ENCODE peak calls at places on chromosomes 12 and 14, in five cellular contexts. One of them, this sample, is unnamed.

GRCh38 chr12:123140675-123141614 is 9.9 kb downstream of the PITPNM2 start:
- DNase-seq in mesothelial cell of epicardium: no peak
- DNase-seq in tibial artery: no peak
- DNase-seq in RWPE1: no peak
- DNase-seq in neural progenitor cell: no peak
- DNase-seq in this sample: no peak

GRCh38 chr14:54106802-54107377 is 150.3 kb upstream of the BMP4 start:
- DNase-seq in mesothelial cell of epicardium: no peak
- DNase-seq in tibial artery: no peak
- DNase-seq in RWPE1: peak; percentile 55
- DNase-seq in neural progenitor cell: peak; percentile 24
- DNase-seq in this sample: no peak

GRCh38 chr12:31011336-31011735 is 62.3 kb upstream of the DDX11 start:
- DNase-seq in mesothelial cell of epicardium: no peak
- DNase-seq in tibial artery: no peak
- DNase-seq in RWPE1: no peak
- DNase-seq in neural progenitor cell: no peak
- DNase-seq in this sample: no peak

GRCh38 chr12:107125833-107126232 is 32.5 kb upstream of the CRY1 start:
- DNase-seq in mesothelial cell of epicardium: no peak
- DNase-seq in tibial artery: no peak
- DNase-seq in RWPE1: no peak
- DNase-seq in neural progenitor cell: no peak
- DNase-seq in this sample: no peak

GRCh38 chr14:51609251-51609986 is 42.3 kb upstream of the FRMD6 start:
- DNase-seq in mesothelial cell of epicardium: no peak
- DNase-seq in tibial artery: no peak
- DNase-seq in RWPE1: no peak
- DNase-seq in neural progenitor cell: no peak
- DNase-seq in this sample: no peak

GRCh38 chr12:92412931-92413685 is 267.5 kb upstream of the BTG1 start:
- DNase-seq in mesothelial cell of epicardium: no peak
- DNase-seq in tibial artery: no peak
- DNase-seq in RWPE1: no peak
- DNase-seq in neural progenitor cell: no peak
- DNase-seq in this sample: no peak

GRCh38 chr12:3202734-3203446 is 125.7 kb downstream of the TSPAN9 start:
- DNase-seq in mesothelial cell of epicardium: no peak
- DNase-seq in tibial artery: peak; percentile 53
- DNase-seq in RWPE1: peak; percentile 70
- DNase-seq in neural progenitor cell: peak; percentile 76
- DNase-seq in this sample: no peak

GRCh38 chr14:78091361-78091760 is 78.8 kb upstream of the NRXN3 start:
- DNase-seq in mesothelial cell of epicardium: no peak
- DNase-seq in tibial artery: no peak
- DNase-seq in RWPE1: no peak
- DNase-seq in neural progenitor cell: no peak
- DNase-seq in this sample: no peak

GRCh38 chr14:99736600-99737371 is 52.7 kb downstream of the CYP46A1 start:
- DNase-seq in mesothelial cell of epicardium: peak; percentile 1
- DNase-seq in tibial artery: no peak
- DNase-seq in RWPE1: no peak
- DNase-seq in neural progenitor cell: no peak
- DNase-seq in this sample: no peak

GRCh38 chr12:92041742-92042141 is 103.9 kb downstream of the BTG1 start:
- DNase-seq in mesothelial cell of epicardium: no peak
- DNase-seq in tibial artery: no peak
- DNase-seq in RWPE1: peak; percentile 34
- DNase-seq in neural progenitor cell: no peak
- DNase-seq in this sample: no peak

GRCh38 chr14:104116544-104117340 is 21.6 kb upstream of the KIF26A start:
- DNase-seq in mesothelial cell of epicardium: peak; percentile 45
- DNase-seq in tibial artery: no peak
- DNase-seq in RWPE1: peak; percentile 77
- DNase-seq in neural progenitor cell: peak; percentile 64
- DNase-seq in this sample: no peak

DNA sequence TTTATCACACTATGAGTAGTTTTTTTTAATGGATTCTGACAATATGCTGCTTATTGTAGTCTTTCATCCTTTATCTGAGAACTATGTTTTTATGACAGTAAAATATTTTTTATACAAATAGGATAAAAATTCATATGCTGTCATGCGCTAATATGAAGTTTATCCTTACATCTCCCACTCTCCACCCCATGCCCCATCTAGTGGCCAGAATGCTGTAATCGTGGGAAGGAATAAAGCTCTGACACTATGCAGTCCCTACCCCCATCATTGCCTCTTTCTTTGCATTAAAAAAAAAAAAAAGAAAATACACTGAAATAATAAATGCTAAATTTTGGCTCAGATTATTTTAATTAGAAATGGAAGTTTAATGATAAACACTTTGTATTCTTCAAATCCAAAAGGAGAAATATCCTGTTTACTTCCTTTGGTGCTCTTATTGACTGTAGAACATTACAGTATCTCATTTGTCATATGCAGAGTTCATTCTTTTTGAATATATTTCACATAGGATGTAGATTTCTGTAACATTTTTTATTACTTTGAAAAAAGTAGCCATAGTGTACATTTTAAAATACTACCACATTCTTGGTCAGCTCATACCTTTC is 145.9 kb upstream of the SLCO1C1 start:
- DNase-seq in mesothelial cell of epicardium: no peak
- DNase-seq in tibial artery: peak; percentile 41
- DNase-seq in RWPE1: peak; percentile 1
- DNase-seq in neural progenitor cell: peak; percentile 21
- DNase-seq in this sample: no peak
- TF ChIP-seq CTCF in mesothelial cell of epicardium: peak; percentile 46
- TF ChIP-seq CTCF in tibial artery: peak; percentile 55
- TF ChIP-seq CTCF in RWPE1: no peak
- TF ChIP-seq CTCF in neural progenitor cell: peak; percentile 68
- TF ChIP-seq CTCF in this sample: peak; percentile 77

DNA sequence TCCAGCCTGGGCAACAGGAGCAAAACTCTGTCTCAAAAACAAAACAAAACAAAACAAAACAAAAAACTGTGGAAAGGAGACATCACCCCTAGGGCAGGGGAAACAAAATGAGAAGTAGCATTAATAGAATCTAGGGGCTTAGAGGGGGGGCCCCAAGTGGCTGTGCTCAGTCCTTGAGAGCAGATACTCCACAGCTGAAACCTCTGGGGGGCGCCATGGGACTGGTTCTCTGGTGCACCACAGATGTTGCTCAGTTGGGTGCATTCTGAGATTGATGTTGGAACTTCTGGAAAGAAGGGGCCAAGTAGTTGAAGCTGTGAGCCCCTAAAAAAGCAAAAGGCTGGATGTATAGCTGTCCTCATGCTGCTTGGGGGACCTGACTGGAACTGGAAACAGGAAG is 11.8 kb upstream of the SYNE2 start:
- DNase-seq in mesothelial cell of epicardium: no peak
- DNase-seq in tibial artery: no peak
- DNase-seq in RWPE1: no peak
- DNase-seq in neural progenitor cell: peak; percentile 23
- DNase-seq in this sample: no peak
- TF ChIP-seq CTCF in mesothelial cell of epicardium: no peak
- TF ChIP-seq CTCF in tibial artery: no peak
- TF ChIP-seq CTCF in RWPE1: no peak
- TF ChIP-seq CTCF in neural progenitor cell: peak; percentile 17
- TF ChIP-seq CTCF in this sample: no peak

DNA sequence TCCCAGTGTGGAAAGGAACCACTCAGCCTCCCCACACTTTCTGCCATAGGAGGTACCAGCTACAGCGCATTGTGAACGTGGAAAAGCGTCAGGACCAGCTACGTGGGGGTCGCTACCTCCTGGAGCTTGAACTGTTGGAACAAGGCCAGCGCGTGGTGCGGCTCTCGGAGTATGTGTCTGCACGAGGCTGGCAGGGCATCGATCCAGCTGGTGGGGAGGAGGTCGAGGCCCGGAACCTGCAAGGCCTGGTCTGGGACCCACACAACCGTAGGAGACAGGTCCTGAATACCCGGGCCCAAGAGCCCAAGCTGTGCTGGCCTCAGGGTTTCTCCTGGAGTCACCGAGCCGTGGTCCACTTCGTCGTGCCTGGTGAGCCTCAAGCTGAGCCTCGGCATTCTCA is 96.8 kb downstream of the B4GALNT3 start:
- DNase-seq in mesothelial cell of epicardium: no peak
- DNase-seq in tibial artery: no peak
- DNase-seq in RWPE1: no peak
- DNase-seq in neural progenitor cell: no peak
- DNase-seq in this sample: no peak
- TF ChIP-seq CTCF in mesothelial cell of epicardium: no peak
- TF ChIP-seq CTCF in tibial artery: no peak
- TF ChIP-seq CTCF in RWPE1: no peak
- TF ChIP-seq CTCF in neural progenitor cell: no peak
- TF ChIP-seq CTCF in this sample: no peak

GRCh38 chr12:111361717-111362576 is 6.9 kb downstream of the PHETA1 start:
- DNase-seq in mesothelial cell of epicardium: no peak
- DNase-seq in tibial artery: no peak
- DNase-seq in RWPE1: no peak
- DNase-seq in neural progenitor cell: no peak
- DNase-seq in this sample: no peak

GRCh38 chr12:111360325-111360930 is 8.5 kb downstream of the PHETA1 start:
- DNase-seq in mesothelial cell of epicardium: no peak
- DNase-seq in tibial artery: no peak
- DNase-seq in RWPE1: no peak
- DNase-seq in neural progenitor cell: no peak
- DNase-seq in this sample: no peak

GRCh38 chr12:111362687-111363475 is 6.0 kb downstream of the PHETA1 start:
- DNase-seq in mesothelial cell of epicardium: no peak
- DNase-seq in tibial artery: no peak
- DNase-seq in RWPE1: no peak
- DNase-seq in neural progenitor cell: no peak
- DNase-seq in this sample: no peak

GRCh38 chr12:111359914-111360276 is 9.0 kb downstream of the PHETA1 start:
- DNase-seq in mesothelial cell of epicardium: no peak
- DNase-seq in tibial artery: no peak
- DNase-seq in RWPE1: no peak
- DNase-seq in neural progenitor cell: no peak
- DNase-seq in this sample: no peak

GRCh38 chr12:111361073-111361716 is 7.7 kb downstream of the PHETA1 start:
- DNase-seq in mesothelial cell of epicardium: no peak
- DNase-seq in tibial artery: no peak
- DNase-seq in RWPE1: no peak
- DNase-seq in neural progenitor cell: no peak
- DNase-seq in this sample: no peak
- TF ChIP-seq CTCF in mesothelial cell of epicardium: no peak
- TF ChIP-seq CTCF in tibial artery: no peak
- TF ChIP-seq CTCF in RWPE1: no peak
- TF ChIP-seq CTCF in neural progenitor cell: no peak
- TF ChIP-seq CTCF in this sample: no peak

GRCh38 chr12:109714141-109714912 is 702 bp downstream of the FAM222A start:
- DNase-seq in mesothelial cell of epicardium: peak; percentile 52
- DNase-seq in tibial artery: peak; percentile 29
- DNase-seq in RWPE1: peak; percentile 35
- DNase-seq in neural progenitor cell: peak; percentile 92
- DNase-seq in this sample: peak; percentile 84
- TF ChIP-seq CTCF in mesothelial cell of epicardium: no peak
- TF ChIP-seq CTCF in tibial artery: no peak
- TF ChIP-seq CTCF in RWPE1: peak; percentile 41
- TF ChIP-seq CTCF in neural progenitor cell: peak; percentile 47
- TF ChIP-seq CTCF in this sample: peak; percentile 47

This sample was measured in type B pancreatic cell.